ENCODE peak calls at places on chromosomes 1 and 21, in four cellular contexts. I is stimulated activated CD4-positive, alpha-beta T cell treated with anti-CD3 and anti-CD28 coated beads, Interleukin-15, amount 100 ng/mL, for 1 hour; Y is GM23248; B is NCI-H1092. O is an unnamed sample.

GRCh38 chr1:10818262-10819197 is 22.1 kb upstream of the CASZ1 start:
- DNase-seq in I (no peak), Y (no peak), B (no peak), O (no peak)

GRCh38 chr1:221865808-221866207 is 123.9 kb upstream of the DUSP10 start:
- DNase-seq in I (no peak), Y (peak), B (no peak), O (no peak)

GRCh38 chr1:29255134-29255666 is 18.9 kb downstream of the PTPRU start:
- DNase-seq in I (no peak), Y (no peak), B (no peak), O (no peak)

GRCh38 chr1:7607097-7607496 is 164.0 kb upstream of the VAMP3 start:
- DNase-seq in I (no peak), Y (no peak), B (no peak), O (no peak)

GRCh38 chr1:58979085-58979484 is 195.2 kb upstream of the JUN start:
- DNase-seq in I (no peak), Y (no peak), B (no peak), O (no peak)

GRCh38 chr1:78114034-78114956 is 68.5 kb downstream of the GIPC2 start:
- DNase-seq in I (peak), Y (peak), B (peak), O (peak)

GRCh38 chr1:2445823-2446215 is 30.3 kb upstream of the PLCH2 start:
- DNase-seq in I (no peak), Y (no peak), B (no peak), O (no peak)

GRCh38 chr21:42063578-42064521 is 7.3 kb upstream of the UMODL1 start:
- DNase-seq in I (peak), Y (no peak), B (no peak), O (no peak)

GRCh38 chr1:33876970-33877680 is 13.2 kb downstream of the HMGB4 start:
- DNase-seq in I (no peak), Y (peak), B (no peak), O (no peak)

GRCh38 chr1:64983110-64983509 is 16.8 kb upstream of the JAK1 start:
- DNase-seq in I (no peak), Y (peak), B (no peak), O (no peak)

GRCh38 chr1:190011585-190011984 is 466.1 kb downstream of the BRINP3 start:
- DNase-seq in I (no peak), Y (no peak), B (no peak), O (no peak)

GRCh38 chr1:192844360-192844759 is 35.5 kb downstream of the RGS2 start:
- DNase-seq in I (no peak), Y (no peak), B (no peak), O (no peak)

GRCh38 chr1:162475089-162475488 is 22.5 kb upstream of the UHMK1 start:
- DNase-seq in I (no peak), Y (peak), B (no peak), O (peak)

GRCh38 chr21:45982256-45982757 is 737 bp downstream of the COL6A1 start:
- DNase-seq in I (no peak), Y (peak), B (no peak), O (no peak)

GRCh38 chr21:32603131-32603530 is 9.0 kb downstream of the CFAP298 start:
- DNase-seq in I (no peak), Y (no peak), B (no peak), O (no peak)

GRCh38 chr1:68624233-68624632 is 127.4 kb upstream of the DEPDC1 start:
- DNase-seq in I (no peak), Y (peak), B (no peak), O (no peak)

GRCh38 chr1:109485001-109485400 is 1.3 kb downstream of the ATXN7L2 start:
- DNase-seq in I (no peak), Y (peak), B (peak), O (no peak)

GRCh38 chr1:74402873-74403272 is 109.5 kb downstream of the LRRC53 start:
- DNase-seq in I (no peak), Y (no peak), B (no peak), O (no peak)

GRCh38 chr1:31239653-31240241 is at the start of gene NKAIN1:
- DNase-seq in I (no peak), Y (peak), B (peak), O (no peak)

GRCh38 chr1:175702079-175702795 is 41.2 kb downstream of the TNR start:
- DNase-seq in I (no peak), Y (no peak), B (no peak), O (no peak)

GRCh38 chr1:110675060-110675791 is 486 bp upstream of the KCNA3 start:
- DNase-seq in I (no peak), Y (no peak), B (no peak), O (no peak)

GRCh38 chr1:904271-904950 is 19.3 kb upstream of the SAMD11 start:
- DNase-seq in I (peak), Y (peak), B (peak), O (peak)

GRCh38 chr1:1788136-1788535 is 9.9 kb upstream of the NADK start:
- DNase-seq in I (no peak), Y (no peak), B (no peak), O (peak)

GRCh38 chr21:41437754-41438153 is 11.7 kb downstream of the MX1 start:
- DNase-seq in I (no peak), Y (no peak), B (no peak), O (no peak)

GRCh38 chr1:162988869-162989268 is 80.3 kb upstream of the RGS4 start:
- DNase-seq in I (no peak), Y (no peak), B (no peak), O (no peak)

GRCh38 chr1:71488555-71489252 is 407.9 kb upstream of the ZRANB2 start:
- DNase-seq in I (no peak), Y (no peak), B (no peak), O (no peak)

GRCh38 chr1:87051965-87052364 is 137.5 kb downstream of the HS2ST1 start:
- DNase-seq in I (no peak), Y (no peak), B (no peak), O (no peak)

GRCh38 chr1:226635456-226635941 is 86.9 kb downstream of the STUM start:
- DNase-seq in I (no peak), Y (no peak), B (no peak), O (no peak)

GRCh38 chr1:213987422-213987875 is 324 bp upstream of the PROX1 start:
- DNase-seq in I (no peak), Y (peak), B (no peak), O (peak)

GRCh38 chr21:35422011-35422410 is 372.9 kb upstream of the RUNX1 start:
- DNase-seq in I (no peak), Y (no peak), B (no peak), O (no peak)

GRCh38 chr1:214224605-214225354 is 56.2 kb upstream of the SMYD2 start:
- DNase-seq in I (no peak), Y (peak), B (no peak), O (peak)

GRCh38 chr1:220691039-220691684 is 999 bp downstream of the C1orf115 start:
- DNase-seq in I (no peak), Y (no peak), B (no peak), O (no peak)

GRCh38 chr21:43001316-43001715 is 27.0 kb downstream of the PKNOX1 start:
- DNase-seq in I (no peak), Y (no peak), B (no peak), O (peak)

GRCh38 chr1:226967665-226968064 is 27.6 kb downstream of the COQ8A start:
- DNase-seq in I (no peak), Y (peak), B (no peak), O (no peak)

GRCh38 chr1:99525313-99525712 is 120.6 kb upstream of the PALMD start:
- DNase-seq in I (no peak), Y (peak), B (no peak), O (no peak)

GRCh38 chr1:184910596-184910995 is 63.7 kb downstream of the NIBAN1 start:
- DNase-seq in I (no peak), Y (peak), B (no peak), O (no peak)

GRCh38 chr1:76254165-76255043 is 179.9 kb downstream of the ST6GALNAC3 start:
- DNase-seq in I (no peak), Y (peak), B (no peak), O (no peak)

GRCh38 chr1:159752135-159752580 is 28.6 kb upstream of the DUSP23 start:
- DNase-seq in I (no peak), Y (peak), B (no peak), O (no peak)

GRCh38 chr1:77060000-77060399 is 159.2 kb downstream of the PIGK start:
- DNase-seq in I (no peak), Y (no peak), B (no peak), O (no peak)